ENCODE peak calls at places on chromosomes 13 and 19, in six cellular contexts. T is breast epithelium, X is progenitor cell of endocrine pancreas, P is lower lobe of right lung, S is IMR-90, E is bronchial epithelial cell. F is an unnamed sample.

GRCh38 chr19:35404879-35405622 is 34.2 kb downstream of the GPR42 start:
- DNase-seq in T (peak), X (no peak), P (no peak), S (peak), E (peak), F (peak)

GRCh38 chr13:40087021-40088002 is 431.9 kb downstream of the COG6 start:
- DNase-seq in T (peak), X (no peak), P (no peak), S (no peak), E (peak), F (no peak)

GRCh38 chr19:45568732-45569131 is 15.9 kb downstream of the OPA3 start:
- DNase-seq in T (no peak), X (no peak), P (no peak), S (peak), E (peak), F (peak)

GRCh38 chr19:3507371-3508120 is 1.4 kb downstream of the FZR1 start:
- DNase-seq in T (peak), X (no peak), P (no peak), S (no peak), E (no peak), F (no peak)

GRCh38 chr19:12769689-12770088 is 5.7 kb downstream of the HOOK2 start:
- DNase-seq in T (no peak), X (no peak), P (peak), S (no peak), E (no peak), F (no peak)

GRCh38 chr19:13847900-13848677 is 28.8 kb upstream of the NANOS3 start:
- DNase-seq in T (no peak), X (no peak), P (no peak), S (no peak), E (no peak), F (no peak)

GRCh38 chr19:547117-547516 is 3.3 kb downstream of the GZMM start:
- DNase-seq in T (no peak), X (no peak), P (no peak), S (no peak), E (no peak), F (no peak)

GRCh38 chr13:50842246-50842645 is 1.2 kb downstream of the DLEU7 start:
- DNase-seq in T (no peak), X (no peak), P (no peak), S (no peak), E (no peak), F (no peak)

GRCh38 chr13:37495046-37495445 is 103.5 kb downstream of the POSTN start:
- DNase-seq in T (peak), X (no peak), P (no peak), S (peak), E (peak), F (peak)

GRCh38 chr13:23500858-23501257 is 67.4 kb upstream of the SACS start:
- DNase-seq in T (no peak), X (no peak), P (no peak), S (peak), E (no peak), F (peak)

GRCh38 chr19:18833141-18833476 is 1.4 kb downstream of the UPF1 start:
- DNase-seq in T (no peak), X (no peak), P (no peak), S (no peak), E (no peak), F (no peak)

GRCh38 chr19:35042056-35042730 is 672 bp downstream of the HPN start:
- DNase-seq in T (no peak), X (no peak), P (no peak), S (no peak), E (no peak), F (no peak)

GRCh38 chr13:48241651-48242050 is 8.6 kb downstream of the ITM2B start:
- DNase-seq in T (no peak), X (no peak), P (no peak), S (no peak), E (no peak), F (no peak)

GRCh38 chr19:947707-948533 is 22.1 kb downstream of the ARID3A start:
- DNase-seq in T (no peak), X (no peak), P (peak), S (no peak), E (no peak), F (no peak)

GRCh38 chr19:49190781-49191180 is 33.2 kb downstream of the TRPM4 start:
- DNase-seq in T (no peak), X (no peak), P (peak), S (no peak), E (no peak), F (no peak)

GRCh38 chr19:1866693-1867358 is 3.4 kb upstream of the KLF16 start:
- DNase-seq in T (no peak), X (no peak), P (no peak), S (no peak), E (no peak), F (no peak)

GRCh38 chr19:1223018-1223855 is 14.6 kb downstream of the CBARP start:
- DNase-seq in T (no peak), X (no peak), P (no peak), S (peak), E (peak), F (peak)

GRCh38 chr19:45767881-45768643 is 990 bp downstream of the SIX5 start:
- DNase-seq in T (peak), X (peak), P (peak), S (peak), E (peak), F (peak)

GRCh38 chr13:100513987-100514670 is 74.5 kb downstream of the GGACT start:
- DNase-seq in T (no peak), X (no peak), P (no peak), S (no peak), E (no peak), F (peak)

GRCh38 chr13:21318891-21319532 is 140.1 kb downstream of the ZDHHC20 start:
- DNase-seq in T (no peak), X (no peak), P (no peak), S (no peak), E (no peak), F (no peak)

GRCh38 chr19:39171479-39172465 is 25.0 kb upstream of the NCCRP1 start:
- DNase-seq in T (no peak), X (no peak), P (no peak), S (no peak), E (no peak), F (peak)

GRCh38 chr13:98285852-98286594 is 109.0 kb upstream of the RNF113B start:
- DNase-seq in T (no peak), X (no peak), P (no peak), S (no peak), E (no peak), F (no peak)

GRCh38 chr13:41306271-41307150 is 4.6 kb upstream of the NAA16 start:
- DNase-seq in T (no peak), X (no peak), P (no peak), S (peak), E (no peak), F (peak)

GRCh38 chr13:66994498-66995365 is 235.4 kb downstream of the PCDH9 start:
- DNase-seq in T (no peak), X (no peak), P (no peak), S (no peak), E (no peak), F (no peak)

GRCh38 chr13:66992183-66992582 is 238.0 kb downstream of the PCDH9 start:
- DNase-seq in T (no peak), X (no peak), P (no peak), S (peak), E (peak), F (peak)

GRCh38 chr13:66995366-66995663 is 234.8 kb downstream of the PCDH9 start:
- DNase-seq in T (no peak), X (no peak), P (no peak), S (no peak), E (no peak), F (no peak)

GRCh38 chr13:66992683-66993082 is 237.5 kb downstream of the PCDH9 start:
- DNase-seq in T (no peak), X (no peak), P (no peak), S (no peak), E (no peak), F (no peak)

GRCh38 chr13:66994097-66994496 is 236.0 kb downstream of the PCDH9 start:
- DNase-seq in T (peak), X (peak), P (peak), S (peak), E (peak), F (peak)
- TF ChIP-seq CTCF in T (no peak), X (peak), P (peak), S (peak), E (peak), F (peak)

DNA sequence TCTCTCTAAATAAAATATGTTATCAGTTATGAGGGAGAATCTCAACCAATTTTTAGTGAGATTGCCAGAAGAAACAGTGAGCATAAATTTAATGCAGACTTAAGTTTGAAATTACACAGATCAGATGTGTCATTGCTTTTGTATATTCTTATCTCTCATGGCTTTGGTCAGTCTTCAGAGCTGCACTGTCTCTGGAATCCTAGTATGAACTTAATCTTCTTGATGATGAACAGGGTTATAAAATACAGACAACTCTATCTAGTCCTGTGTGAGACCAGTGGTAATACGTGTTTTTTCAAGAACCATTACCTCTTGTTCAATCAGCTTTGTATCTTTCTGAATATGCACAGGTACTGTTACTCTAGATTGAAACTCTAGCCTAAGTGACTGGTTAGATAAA is 528.0 kb downstream of the DACH1 start:
- DNase-seq in T (no peak), X (no peak), P (no peak), S (no peak), E (no peak), F (no peak)
- TF ChIP-seq CTCF in T (no peak), X (no peak), P (no peak), S (no peak), E (no peak), F (no peak)

DNA sequence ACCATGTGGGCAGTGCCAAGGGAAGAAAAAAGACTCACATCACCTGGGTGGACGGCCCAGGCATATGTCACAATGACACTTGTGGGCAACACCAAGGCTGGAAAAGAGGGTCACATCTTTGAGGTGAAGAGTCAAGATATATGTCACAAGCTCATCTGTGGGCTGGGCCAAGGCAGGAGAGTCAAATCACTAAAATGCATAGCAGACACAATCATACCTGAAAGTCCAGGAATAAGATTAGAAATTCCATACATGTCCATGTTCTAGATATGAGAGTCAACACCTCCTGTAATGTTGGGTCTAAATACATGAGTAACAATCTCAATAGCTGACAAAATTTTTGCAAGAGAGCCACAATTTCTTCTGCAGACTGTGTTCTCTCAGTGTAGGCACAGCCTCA is 145.0 kb downstream of the ZNF675 start:
- DNase-seq in T (no peak), X (no peak), P (no peak), S (no peak), E (no peak), F (no peak)
- TF ChIP-seq CTCF in T (no peak), X (no peak), P (no peak), S (no peak), E (no peak), F (no peak)

GRCh38 chr19:11399667-11400066 is 15.6 kb upstream of the EPOR start:
- DNase-seq in T (no peak), X (no peak), P (no peak), S (no peak), E (no peak), F (no peak)
- TF ChIP-seq CTCF in T (no peak), X (no peak), P (no peak), S (no peak), E (no peak), F (no peak)

DNA sequence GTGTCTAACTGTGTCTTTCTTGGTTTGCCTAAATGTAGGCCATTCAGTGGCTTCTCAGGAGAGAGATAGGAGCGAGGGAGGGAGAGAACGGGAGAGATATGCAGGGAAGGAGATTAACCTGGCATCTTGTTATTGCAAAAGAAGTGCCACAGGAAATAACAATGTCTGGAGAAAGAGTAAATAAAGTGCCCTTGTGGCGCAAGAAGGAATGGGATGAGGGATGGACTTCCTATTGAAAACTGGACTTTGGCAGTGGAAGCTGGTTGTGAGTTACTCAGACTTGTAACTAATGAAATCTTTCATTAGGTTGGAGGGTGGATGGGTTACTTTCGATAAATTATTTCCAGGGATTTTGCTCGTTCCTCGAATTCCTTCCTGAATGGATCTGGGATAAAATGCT is 136.1 kb downstream of the LACC1 start:
- DNase-seq in T (no peak), X (no peak), P (no peak), S (no peak), E (no peak), F (no peak)
- TF ChIP-seq CTCF in T (no peak), X (no peak), P (no peak), S (no peak), E (no peak), F (no peak)

F was measured in astrocyte of the spinal cord.